ENCODE peak calls at places on chromosomes 3 and 15, in four cellular contexts. One of them, this sample, is unnamed.

GRCh38 chr15:49610166-49610918 is 10.3 kb downstream of the FAM227B start:
- DNase-seq in HepG2: no peak
- DNase-seq in A549: no peak
- DNase-seq in GM12878: no peak
- DNase-seq in this sample: no peak

GRCh38 chr3:9690451-9691450 is 12.9 kb upstream of the CPNE9 start:
- DNase-seq in HepG2: no peak
- DNase-seq in GM12878: peak
- DNase-seq in A549: no peak
- DNase-seq in this sample: peak

GRCh38 chr3:109372639-109373038 is 35.3 kb upstream of the DPPA4 start:
- DNase-seq in GM12878: no peak
- DNase-seq in HepG2: no peak
- DNase-seq in A549: no peak
- DNase-seq in this sample: no peak

GRCh38 chr15:61582092-61582491 is 353.0 kb upstream of the RORA start:
- DNase-seq in A549: no peak
- DNase-seq in GM12878: no peak
- DNase-seq in HepG2: no peak
- DNase-seq in this sample: no peak

GRCh38 chr15:38860682-38861081 is 296.1 kb upstream of the RASGRP1 start:
- DNase-seq in A549: no peak
- DNase-seq in HepG2: no peak
- DNase-seq in GM12878: no peak
- DNase-seq in this sample: no peak

GRCh38 chr3:197014942-197015575 is 14.6 kb downstream of the MELTF start:
- DNase-seq in A549: no peak
- DNase-seq in GM12878: no peak
- DNase-seq in HepG2: no peak
- DNase-seq in this sample: no peak

GRCh38 chr3:168722091-168722490 is 626.4 kb upstream of the GOLIM4 start:
- DNase-seq in A549: no peak
- DNase-seq in GM12878: no peak
- DNase-seq in HepG2: no peak
- DNase-seq in this sample: no peak

GRCh38 chr3:168165390-168166269 is 69.9 kb upstream of the GOLIM4 start:
- DNase-seq in A549: peak
- DNase-seq in HepG2: peak
- DNase-seq in GM12878: peak
- DNase-seq in this sample: peak

GRCh38 chr3:126515066-126515706 is 2.4 kb downstream of the UROC1 start:
- DNase-seq in HepG2: no peak
- DNase-seq in GM12878: no peak
- DNase-seq in A549: no peak
- DNase-seq in this sample: no peak

GRCh38 chr3:49295489-49296058 is 18.5 kb upstream of the C3orf62 start:
- DNase-seq in A549: peak
- DNase-seq in GM12878: no peak
- DNase-seq in HepG2: peak
- DNase-seq in this sample: peak

GRCh38 chr3:169562988-169563774 is 100.3 kb downstream of the MECOM start:
- DNase-seq in GM12878: no peak
- DNase-seq in HepG2: no peak
- DNase-seq in A549: peak
- DNase-seq in this sample: no peak

GRCh38 chr3:184659797-184660301 is 52.0 kb downstream of the MAGEF1 start:
- DNase-seq in GM12878: no peak
- DNase-seq in HepG2: peak
- DNase-seq in A549: no peak
- DNase-seq in this sample: no peak

GRCh38 chr3:16897254-16897926 is 12.6 kb downstream of the PLCL2 start:
- DNase-seq in GM12878: peak
- DNase-seq in HepG2: no peak
- DNase-seq in A549: peak
- DNase-seq in this sample: no peak

GRCh38 chr3:48086736-48087470 is 70.7 kb upstream of the MAP4 start:
- DNase-seq in A549: peak
- DNase-seq in GM12878: no peak
- DNase-seq in HepG2: peak
- DNase-seq in this sample: peak

GRCh38 chr3:129360705-129361460 is 67.6 kb downstream of the EFCAB12 start:
- DNase-seq in GM12878: no peak
- DNase-seq in HepG2: no peak
- DNase-seq in A549: no peak
- DNase-seq in this sample: no peak

GRCh38 chr3:55724851-55725250 is 237.7 kb upstream of the WNT5A start:
- DNase-seq in HepG2: no peak
- DNase-seq in GM12878: peak
- DNase-seq in A549: no peak
- DNase-seq in this sample: no peak

GRCh38 chr3:23888617-23889228 is 28.1 kb downstream of the NKIRAS1 start:
- DNase-seq in A549: peak
- DNase-seq in GM12878: no peak
- DNase-seq in HepG2: peak
- DNase-seq in this sample: peak

GRCh38 chr3:53602866-53603265 is 108.5 kb downstream of the CACNA1D start:
- DNase-seq in A549: no peak
- DNase-seq in GM12878: no peak
- DNase-seq in HepG2: no peak
- DNase-seq in this sample: no peak

GRCh38 chr3:66433522-66433782 is 67.4 kb downstream of the LRIG1 start:
- DNase-seq in GM12878: no peak
- DNase-seq in A549: no peak
- DNase-seq in HepG2: no peak
- DNase-seq in this sample: no peak

GRCh38 chr15:40333922-40334492 is 6.7 kb downstream of the CCDC9B start:
- DNase-seq in GM12878: no peak
- DNase-seq in A549: no peak
- DNase-seq in HepG2: no peak
- DNase-seq in this sample: peak

GRCh38 chr3:149402481-149402880 is 25.0 kb upstream of the TM4SF1 start:
- DNase-seq in HepG2: no peak
- DNase-seq in GM12878: no peak
- DNase-seq in A549: no peak
- DNase-seq in this sample: no peak

GRCh38 chr3:149403443-149403842 is 26.0 kb upstream of the TM4SF1 start:
- DNase-seq in A549: no peak
- DNase-seq in HepG2: no peak
- DNase-seq in GM12878: no peak
- DNase-seq in this sample: no peak

GRCh38 chr3:149400645-149401044 is 23.2 kb upstream of the TM4SF1 start:
- DNase-seq in HepG2: no peak
- DNase-seq in A549: no peak
- DNase-seq in GM12878: no peak
- DNase-seq in this sample: no peak

GRCh38 chr3:149401215-149401925 is 23.9 kb upstream of the TM4SF1 start:
- DNase-seq in GM12878: no peak
- DNase-seq in A549: peak
- DNase-seq in HepG2: peak
- DNase-seq in this sample: no peak

DNA sequence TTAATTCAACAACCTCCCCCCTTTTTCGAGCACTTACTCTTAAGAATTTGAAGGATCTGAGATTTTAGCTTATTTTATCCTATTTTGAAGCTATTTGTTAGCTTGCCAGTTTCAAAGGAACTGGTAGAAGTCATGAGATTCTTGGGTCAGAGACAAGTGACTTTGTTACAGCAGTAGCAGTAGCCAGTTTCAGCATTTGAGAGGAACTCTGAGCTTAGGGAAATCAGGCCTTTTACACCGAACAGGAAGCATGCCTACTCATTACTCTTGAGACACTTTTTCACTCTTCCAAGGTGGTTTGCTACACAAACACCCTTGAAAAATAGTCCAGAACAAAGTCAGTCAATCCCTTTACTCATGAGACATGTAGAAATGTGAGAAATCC is 24.5 kb upstream of the TM4SF1 start:
- DNase-seq in A549: peak
- DNase-seq in HepG2: peak
- DNase-seq in GM12878: no peak
- DNase-seq in this sample: no peak
- H3K4me2 ChIP-seq in A549: peak
- H3K4me2 ChIP-seq in HepG2: peak
- H3K4me2 ChIP-seq in GM12878: no peak
- H3K4me2 ChIP-seq in this sample: no peak

GRCh38 chr3:20669184-20669583 is 483.2 kb upstream of the SGO1 start:
- DNase-seq in GM12878: no peak
- DNase-seq in A549: no peak
- DNase-seq in HepG2: no peak
- DNase-seq in this sample: no peak

GRCh38 chr3:20666091-20666490 is 480.1 kb upstream of the SGO1 start:
- DNase-seq in GM12878: no peak
- DNase-seq in HepG2: no peak
- DNase-seq in A549: no peak
- DNase-seq in this sample: no peak

GRCh38 chr3:20673866-20674265 is 487.9 kb upstream of the SGO1 start:
- DNase-seq in A549: no peak
- DNase-seq in HepG2: no peak
- DNase-seq in GM12878: no peak
- DNase-seq in this sample: no peak

GRCh38 chr3:20669675-20670074 is 483.7 kb upstream of the SGO1 start:
- DNase-seq in A549: no peak
- DNase-seq in HepG2: no peak
- DNase-seq in GM12878: no peak
- DNase-seq in this sample: no peak

DNA sequence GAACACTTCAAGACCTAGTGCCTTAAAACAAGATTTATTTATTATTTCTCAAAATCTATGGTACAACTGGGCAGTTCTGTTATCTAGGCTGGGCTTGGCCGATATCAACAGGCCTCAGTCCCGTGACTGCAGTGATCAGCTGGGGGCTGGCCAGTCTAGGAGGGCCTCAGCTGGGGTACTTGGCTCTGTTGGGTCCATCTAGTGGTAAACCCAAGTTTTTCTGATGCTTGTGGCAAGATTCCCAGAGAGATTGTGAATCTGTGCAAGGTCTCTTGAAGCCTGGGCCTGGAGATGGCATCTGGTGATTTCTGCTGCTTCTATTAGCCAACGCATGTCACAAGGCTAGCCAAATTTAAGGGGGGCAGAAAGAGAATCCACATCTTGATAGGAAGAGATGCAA is 482.4 kb upstream of the SGO1 start:
- DNase-seq in GM12878: no peak
- DNase-seq in HepG2: peak
- DNase-seq in A549: peak
- DNase-seq in this sample: no peak
- TF ChIP-seq POLR2AphosphoS2 in GM12878: no peak
- TF ChIP-seq POLR2AphosphoS2 in HepG2: no peak
- TF ChIP-seq POLR2AphosphoS2 in A549: no peak
- TF ChIP-seq POLR2AphosphoS2 in this sample: no peak

DNA sequence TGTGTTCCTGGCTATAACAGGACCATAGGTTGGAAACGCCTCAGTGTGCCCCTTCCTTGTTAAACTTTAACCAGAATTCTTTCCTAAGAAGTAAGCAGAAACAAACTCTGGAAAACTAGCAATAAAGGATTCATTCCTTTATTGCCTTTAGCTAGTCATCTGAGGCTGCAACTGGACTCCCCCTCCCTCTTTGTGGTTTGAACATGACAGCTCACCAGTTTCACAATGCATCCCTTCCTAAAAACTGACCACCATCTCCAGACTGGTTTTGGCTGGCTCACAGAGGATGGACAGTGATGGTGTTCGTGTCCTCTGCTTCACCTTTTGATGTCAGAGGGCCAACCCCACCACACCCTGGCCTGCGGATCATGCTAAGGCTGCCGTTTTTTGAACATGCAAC is 27.9 kb upstream of the TGFBR2 start:
- DNase-seq in GM12878: no peak
- DNase-seq in A549: peak
- DNase-seq in HepG2: peak
- DNase-seq in this sample: no peak
- H3K4me2 ChIP-seq in GM12878: peak
- H3K4me2 ChIP-seq in A549: peak
- H3K4me2 ChIP-seq in HepG2: peak
- H3K4me2 ChIP-seq in this sample: no peak

DNA sequence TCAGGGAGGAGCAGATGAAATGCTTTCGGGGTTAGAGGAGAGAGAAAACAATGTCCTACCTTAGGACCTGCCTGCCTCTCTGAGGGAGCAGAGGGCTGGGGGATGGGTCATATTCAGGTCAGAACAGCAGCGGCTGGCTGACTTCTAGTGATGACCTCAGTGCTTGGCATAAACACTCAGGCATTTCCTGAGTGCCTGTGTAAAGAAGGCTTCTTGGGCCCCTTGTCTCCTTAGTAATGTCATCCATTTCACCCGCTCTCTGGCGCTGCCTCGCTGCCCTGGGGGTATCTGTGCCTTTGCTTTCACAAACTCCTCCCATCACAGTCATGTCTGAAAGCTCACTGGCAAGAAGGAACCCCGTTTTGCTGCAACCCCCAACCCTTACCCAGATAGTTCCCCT is 82.9 kb upstream of the GSK3B start:
- DNase-seq in GM12878: no peak
- DNase-seq in HepG2: peak
- DNase-seq in A549: peak
- DNase-seq in this sample: no peak
- TF ChIP-seq POLR2AphosphoS2 in GM12878: no peak
- TF ChIP-seq POLR2AphosphoS2 in HepG2: no peak
- TF ChIP-seq POLR2AphosphoS2 in A549: no peak
- TF ChIP-seq POLR2AphosphoS2 in this sample: no peak

GRCh38 chr3:12512534-12513101 is 28.3 kb downstream of the TSEN2 start:
- DNase-seq in A549: no peak
- DNase-seq in GM12878: no peak
- DNase-seq in HepG2: no peak
- DNase-seq in this sample: no peak

GRCh38 chr3:12507871-12508281 is 23.6 kb downstream of the TSEN2 start:
- DNase-seq in GM12878: no peak
- DNase-seq in A549: no peak
- DNase-seq in HepG2: no peak
- DNase-seq in this sample: no peak

GRCh38 chr3:12509466-12509865 is 25.2 kb downstream of the TSEN2 start:
- DNase-seq in A549: no peak
- DNase-seq in HepG2: no peak
- DNase-seq in GM12878: no peak
- DNase-seq in this sample: no peak

GRCh38 chr3:12506201-12506600 is 21.9 kb downstream of the TSEN2 start:
- DNase-seq in GM12878: no peak
- DNase-seq in HepG2: no peak
- DNase-seq in A549: no peak
- DNase-seq in this sample: no peak

GRCh38 chr3:12508316-12508715 is 24.0 kb downstream of the TSEN2 start:
- DNase-seq in GM12878: no peak
- DNase-seq in HepG2: no peak
- DNase-seq in A549: peak
- DNase-seq in this sample: no peak
- H3K4me2 ChIP-seq in GM12878: no peak
- H3K4me2 ChIP-seq in HepG2: no peak
- H3K4me2 ChIP-seq in A549: peak
- H3K4me2 ChIP-seq in this sample: no peak

GRCh38 chr3:27617552-27617951 is 104.6 kb downstream of the EOMES start:
- DNase-seq in A549: no peak
- DNase-seq in GM12878: no peak
- DNase-seq in HepG2: no peak
- DNase-seq in this sample: no peak

GRCh38 chr3:27613846-27614500 is 108.2 kb downstream of the EOMES start:
- DNase-seq in HepG2: no peak
- DNase-seq in A549: no peak
- DNase-seq in GM12878: peak
- DNase-seq in this sample: no peak

GRCh38 chr3:27616031-27616430 is 106.1 kb downstream of the EOMES start:
- DNase-seq in GM12878: no peak
- DNase-seq in HepG2: no peak
- DNase-seq in A549: no peak
- DNase-seq in this sample: no peak

GRCh38 chr3:27615555-27615954 is 106.6 kb downstream of the EOMES start:
- DNase-seq in A549: no peak
- DNase-seq in GM12878: no peak
- DNase-seq in HepG2: no peak
- DNase-seq in this sample: no peak

GRCh38 chr3:27614592-27614991 is 107.5 kb downstream of the EOMES start:
- DNase-seq in A549: no peak
- DNase-seq in HepG2: no peak
- DNase-seq in GM12878: no peak
- DNase-seq in this sample: no peak
- TF ChIP-seq POLR2AphosphoS2 in A549: no peak
- TF ChIP-seq POLR2AphosphoS2 in HepG2: no peak
- TF ChIP-seq POLR2AphosphoS2 in GM12878: no peak
- TF ChIP-seq POLR2AphosphoS2 in this sample: no peak